ENCODE peak calls at places on chromosomes 11 and 22, in six cellular contexts. S is neuronal stem cell, T is mesenchymal stem cell, W is IMR-90, Q is H9, G is H1. N is an unnamed sample.

GRCh38 chr11:3222941-3223905 is 4.6 kb upstream of the MRGPRG start:
- DNase-seq in T (no peak), G (no peak), W (no peak), S (no peak), Q (peak), N (no peak)

GRCh38 chr22:45709004-45709739 is 37.5 kb downstream of the ATXN10 start:
- DNase-seq in G (no peak), T (peak), W (peak), Q (no peak), S (no peak), N (no peak)

GRCh38 chr11:46250071-46251052 is 27.1 kb upstream of the CREB3L1 start:
- DNase-seq in T (peak), G (no peak), W (peak), Q (peak), S (no peak), N (no peak)

GRCh38 chr11:110621826-110622225 is 90.4 kb downstream of the ARHGAP20 start:
- DNase-seq in G (no peak), Q (no peak), T (no peak), S (no peak), W (peak), N (no peak)

GRCh38 chr22:21718492-21718891 is 17.1 kb downstream of the YPEL1 start:
- DNase-seq in W (peak), T (no peak), Q (no peak), G (no peak), S (no peak), N (no peak)

GRCh38 chr11:62787005-62787759 is at the start of gene TMEM179B:
- DNase-seq in Q (peak), W (peak), S (peak), T (peak), G (peak), N (peak)

GRCh38 chr11:120259988-120260565 is 20.1 kb downstream of the POU2F3 start:
- DNase-seq in T (no peak), S (no peak), G (no peak), W (no peak), Q (no peak), N (no peak)

GRCh38 chr11:69655479-69656394 is 14.8 kb downstream of the CCND1 start:
- DNase-seq in Q (peak), W (peak), S (no peak), T (peak), G (no peak), N (no peak)

GRCh38 chr11:7046474-7046873 is 26.2 kb downstream of the NLRP14 start:
- DNase-seq in G (no peak), T (peak), S (no peak), Q (no peak), W (peak), N (no peak)

GRCh38 chr11:12587333-12587997 is 86.8 kb upstream of the TEAD1 start:
- DNase-seq in S (no peak), T (peak), W (peak), G (no peak), Q (peak), N (peak)

GRCh38 chr11:62930157-62930556 is 9.0 kb upstream of the CHRM1 start:
- DNase-seq in T (no peak), W (no peak), G (no peak), Q (peak), S (no peak), N (no peak)

GRCh38 chr11:114316980-114317675 is 20.9 kb downstream of the NNMT start:
- DNase-seq in Q (no peak), G (no peak), W (no peak), T (peak), S (no peak), N (no peak)

GRCh38 chr11:47966621-47967020 is 13.7 kb upstream of the PTPRJ start:
- DNase-seq in W (no peak), G (no peak), T (no peak), S (no peak), Q (no peak), N (no peak)

GRCh38 chr11:128776088-128776433 is 82.2 kb downstream of the FLI1 start:
- DNase-seq in G (no peak), T (no peak), Q (no peak), S (no peak), W (no peak), N (no peak)

GRCh38 chr22:46054091-46054877 is 77.3 kb upstream of the WNT7B start:
- DNase-seq in Q (no peak), G (no peak), W (peak), S (no peak), T (no peak), N (no peak)

GRCh38 chr11:13114566-13115465 is 105.7 kb downstream of the RASSF10 start:
- DNase-seq in Q (peak), W (no peak), S (peak), G (no peak), T (no peak), N (no peak)

GRCh38 chr11:76807206-76807875 is 24.2 kb downstream of the TSKU start:
- DNase-seq in G (no peak), W (peak), S (peak), T (peak), Q (peak), N (peak)

GRCh38 chr11:78930810-78931209 is 356.1 kb upstream of the NARS2 start:
- DNase-seq in W (no peak), G (no peak), Q (no peak), T (no peak), S (no peak), N (no peak)
- H4K91ac ChIP-seq in W (no peak), G (no peak), Q (no peak), T (no peak), S (no peak), N (peak)

GRCh38 chr22:37148031-37148651 is 1.6 kb downstream of the IL2RB start:
- DNase-seq in G (no peak), W (no peak), T (no peak), S (no peak), Q (no peak), N (no peak)
- H3K4me2 ChIP-seq in G (no peak), W (no peak), T (no peak), S (no peak), Q (no peak), N (no peak)

GRCh38 chr11:67269401-67270255 is 3.4 kb downstream of the GRK2 start:
- DNase-seq in T (no peak), G (no peak), S (no peak), Q (no peak), W (no peak), N (no peak)
- H3K9ac ChIP-seq in T (peak), G (no peak), S (peak), Q (no peak), W (peak), N (no peak)

GRCh38 chr22:27429476-27429875 is 372.1 kb downstream of the MN1 start:
- DNase-seq in T (no peak), G (no peak), Q (no peak), W (no peak), S (no peak), N (no peak)
- H4K91ac ChIP-seq in T (no peak), G (no peak), Q (no peak), W (no peak), S (no peak), N (no peak)

N was measured in trophoblast cell.